ENCODE peak calls at places on chromosome 9, in ten cellular contexts. R, U, C, K, B, H, L, Z, V and E are unnamed samples.

GRCh38 chr9:35669331-35670145 is 4.2 kb upstream of the CA9 start:
- DNase-seq in R (peak; percentile 66), U (no peak), C (no peak), K (no peak), B (no peak), H (no peak), L (no peak), Z (no peak), V (peak; percentile 5), E (no peak)

GRCh38 chr9:98892296-98892695 is 51.4 kb upstream of the COL15A1 start:
- DNase-seq in R (no peak), U (no peak), C (no peak), K (no peak), B (no peak), H (no peak), L (no peak), Z (no peak), V (no peak), E (no peak)

GRCh38 chr9:93061791-93062299 is 3.3 kb downstream of the SUSD3 start:
- DNase-seq in R (no peak), U (peak; percentile 78), C (peak; percentile 57), K (peak; percentile 77), B (no peak), H (no peak), L (no peak), Z (no peak), V (peak; percentile 93), E (no peak)

GRCh38 chr9:124013263-124014211 is 2.0 kb downstream of the LHX2 start:
- DNase-seq in R (no peak), U (no peak), C (peak; percentile 61), K (peak; percentile 33), B (no peak), H (no peak), L (no peak), Z (no peak), V (peak; percentile 47), E (peak; percentile 56)

GRCh38 chr9:134066546-134066922 is 1.3 kb downstream of the BRD3 start:
- DNase-seq in R (no peak), U (peak; percentile 39), C (no peak), K (peak; percentile 49), B (no peak), H (no peak), L (no peak), Z (no peak), V (no peak), E (no peak)

GRCh38 chr9:105191508-105192118 is 52.8 kb upstream of the SLC44A1 start:
- DNase-seq in R (peak; percentile 87), U (no peak), C (no peak), K (peak; percentile 53), B (no peak), H (no peak), L (no peak), Z (no peak), V (no peak), E (peak; percentile 44)

GRCh38 chr9:114771901-114772300 is 33.9 kb downstream of the TNFSF15 start:
- DNase-seq in R (peak; percentile 32), U (no peak), C (no peak), K (no peak), B (no peak), H (no peak), L (no peak), Z (no peak), V (no peak), E (no peak)

GRCh38 chr9:105188746-105189145 is 55.7 kb upstream of the SLC44A1 start:
- DNase-seq in R (peak; percentile 12), U (no peak), C (no peak), K (no peak), B (no peak), H (no peak), L (no peak), Z (no peak), V (no peak), E (no peak)

GRCh38 chr9:113798062-113799030 is 77.8 kb upstream of the ZNF618 start:
- DNase-seq in R (peak; percentile 48), U (no peak), C (no peak), K (no peak), B (no peak), H (no peak), L (no peak), Z (no peak), V (no peak), E (no peak)

DNA sequence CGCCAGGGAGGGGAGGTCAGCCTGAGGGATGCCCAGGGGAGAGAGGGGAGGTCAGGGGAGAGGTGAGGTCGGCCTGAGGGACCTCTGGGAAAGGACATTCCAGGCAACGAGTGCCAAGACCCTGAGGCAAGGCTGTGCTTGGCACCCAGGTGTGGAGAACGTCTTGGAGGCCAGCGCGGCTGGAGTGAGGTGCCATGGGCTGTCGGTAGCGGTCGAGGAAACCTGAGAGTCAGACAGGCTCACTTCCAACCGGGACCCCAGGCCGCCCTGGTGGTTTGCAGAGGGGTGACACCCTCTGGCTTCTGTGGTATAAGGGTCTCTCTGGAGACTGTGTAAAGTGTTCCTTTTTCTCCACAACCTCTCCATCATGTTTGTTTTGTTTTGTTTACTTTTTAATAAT is 82.9 kb downstream of the CACNA1B start:
- DNase-seq in R (no peak), U (no peak), C (peak; percentile 72), K (peak; percentile 21), B (no peak), H (no peak), L (no peak), Z (no peak), V (no peak), E (peak; percentile 53)
- TF ChIP-seq CTCF in R (no peak), U (no peak), C (peak; percentile 41), K (no peak), B (no peak), H (no peak), L (no peak), Z (peak; percentile 25), V (no peak), E (no peak)

DNA sequence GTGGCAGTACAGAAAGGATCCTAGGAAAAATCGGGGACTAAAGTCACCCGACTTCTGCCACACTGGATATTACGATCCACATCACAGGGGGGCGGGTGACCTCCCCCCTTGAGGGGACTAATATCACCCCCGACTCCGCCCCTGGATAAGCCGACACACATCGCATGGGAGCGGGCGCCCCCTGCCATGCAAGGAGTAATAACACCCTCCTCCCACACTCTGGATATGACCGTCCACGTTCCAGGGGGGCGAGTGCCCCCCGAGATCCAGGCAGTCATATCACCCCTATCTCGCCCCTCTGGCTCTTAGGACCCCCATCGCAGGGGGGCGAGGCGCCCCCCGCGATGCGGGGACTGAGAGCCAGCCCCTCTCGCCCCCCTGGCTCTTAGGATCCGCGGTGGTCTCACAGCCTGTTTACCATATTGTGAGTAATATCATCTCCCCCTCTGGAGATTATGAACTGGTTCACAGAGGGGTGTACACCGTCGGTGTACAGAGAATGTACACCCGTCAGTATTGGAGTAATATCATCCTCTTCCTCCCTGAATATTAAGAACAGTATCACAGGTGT is 423.0 kb downstream of the DIRAS2 start:
- DNase-seq in R (peak; percentile 3), U (peak; percentile 63), C (peak; percentile 75), K (peak; percentile 64), B (no peak), H (no peak), L (no peak), Z (no peak), V (no peak), E (no peak)
- TF ChIP-seq CTCF in R (no peak), U (peak; percentile 80), C (peak; percentile 56), K (peak; percentile 57), B (no peak), H (peak; percentile 44), L (no peak), Z (peak; percentile 60), V (peak; percentile 56), E (peak; percentile 9)

GRCh38 chr9:20620658-20621552 is 1.4 kb downstream of the MLLT3 start:
- DNase-seq in R (peak; percentile 3), U (peak; percentile 40), C (no peak), K (peak; percentile 36), B (no peak), H (peak; percentile 40), L (no peak), Z (no peak), V (peak; percentile 86), E (peak; percentile 31)

GRCh38 chr9:20623021-20623747 is 885 bp upstream of the MLLT3 start:
- DNase-seq in R (peak; percentile 23), U (peak; percentile 20), C (peak; percentile 22), K (peak; percentile 26), B (no peak), H (peak; percentile 51), L (no peak), Z (no peak), V (peak; percentile 87), E (peak; percentile 44)

GRCh38 chr9:20621553-20622329 is 558 bp downstream of the MLLT3 start:
- DNase-seq in R (peak; percentile 26), U (peak; percentile 64), C (peak; percentile 49), K (peak; percentile 62), B (no peak), H (peak; percentile 81), L (peak; percentile 81), Z (no peak), V (peak; percentile 91), E (peak; percentile 80)

GRCh38 chr9:20623748-20624124 is 1.4 kb upstream of the MLLT3 start:
- DNase-seq in R (peak; percentile 15), U (no peak), C (no peak), K (no peak), B (no peak), H (no peak), L (no peak), Z (no peak), V (no peak), E (no peak)

DNA sequence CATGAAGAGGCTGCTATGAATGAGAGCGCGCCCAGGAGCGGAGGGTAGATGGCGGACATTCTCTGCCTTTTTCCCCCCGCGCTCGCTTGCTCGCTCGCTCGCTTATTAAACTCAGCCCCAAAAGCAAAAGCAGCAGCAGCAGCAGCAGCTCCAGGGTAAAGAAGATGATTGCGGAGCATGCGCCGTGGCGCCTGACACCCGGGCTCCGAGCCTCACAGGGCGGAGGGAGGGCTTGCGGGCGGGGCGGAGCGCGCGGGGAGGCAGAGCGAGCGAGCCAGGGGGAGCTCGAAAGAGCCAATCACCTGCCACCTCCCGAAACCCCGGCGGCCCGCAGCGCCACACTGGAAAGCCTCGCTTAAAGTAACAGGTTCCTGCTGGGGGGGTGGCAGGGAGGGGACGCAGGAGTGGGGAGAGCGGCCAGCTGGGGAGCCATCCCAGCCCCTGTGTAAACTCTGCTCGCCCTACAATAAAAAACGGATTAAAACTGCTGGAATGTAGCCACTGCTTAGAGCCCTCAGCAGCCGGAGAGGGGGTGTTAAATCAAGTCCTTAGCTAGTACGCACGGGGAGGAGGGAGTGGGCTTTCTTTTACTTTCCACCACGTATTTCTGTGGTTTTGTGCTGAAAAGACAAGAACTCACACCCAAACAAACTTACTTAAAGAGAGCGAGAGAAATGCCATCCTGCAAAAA is at the start of gene MLLT3:
- DNase-seq in R (peak; percentile 88), U (peak; percentile 95), C (peak; percentile 94), K (peak; percentile 96), B (peak; percentile 72), H (peak; percentile 97), L (peak; percentile 95), Z (peak; percentile 84), V (peak; percentile 99), E (peak; percentile 98)
- TF ChIP-seq CTCF in R (no peak), U (no peak), C (no peak), K (no peak), B (no peak), H (no peak), L (no peak), Z (no peak), V (no peak), E (no peak)

DNA sequence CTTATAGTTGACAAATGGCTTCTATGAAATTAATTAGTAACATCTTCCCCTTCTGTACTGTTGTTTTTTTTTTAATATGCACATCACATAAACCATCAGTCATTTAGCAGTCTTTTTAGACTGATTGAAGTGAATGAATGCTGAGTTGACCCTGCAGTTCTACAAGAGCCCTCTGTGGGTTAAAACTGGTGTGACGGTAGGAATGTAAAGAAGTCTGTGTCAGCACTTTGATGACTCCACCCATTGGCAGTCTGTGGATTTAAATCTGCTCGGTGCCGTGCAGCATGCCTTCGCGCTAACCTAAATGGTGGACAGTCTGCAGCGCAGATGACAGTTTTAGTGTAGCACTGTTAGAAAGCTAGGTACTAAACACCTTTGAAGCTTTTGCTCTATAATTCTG is 3.1 kb downstream of the GTF3C4 start:
- DNase-seq in R (peak; percentile 70), U (no peak), C (no peak), K (no peak), B (no peak), H (no peak), L (no peak), Z (no peak), V (no peak), E (no peak)
- TF ChIP-seq CTCF in R (peak; percentile 38), U (peak; percentile 32), C (no peak), K (no peak), B (peak; percentile 46), H (no peak), L (no peak), Z (peak; percentile 26), V (no peak), E (no peak)